ENCODE peak calls at places on chromosomes 2 and 18, in four cellular contexts. V is natural killer cell, G is gastroesophageal sphincter, A is lower lobe of right lung. J is an unnamed sample.

GRCh38 chr18:12744103-12744502 is 41.3 kb downstream of the PSMG2 start:
- ATAC-seq in G (peak), A (peak), V (peak), J (peak)

GRCh38 chr2:200757414-200757813 is 54.3 kb upstream of the BZW1 start:
- ATAC-seq in A (no peak), V (no peak), G (no peak), J (no peak)

GRCh38 chr2:106065983-106066826 is 127.9 kb downstream of the UXS1 start:
- ATAC-seq in G (peak), V (no peak), A (peak), J (no peak)

GRCh38 chr18:23631746-23632145 is 31.0 kb downstream of the ANKRD29 start:
- ATAC-seq in V (no peak), G (no peak), A (no peak), J (no peak)

GRCh38 chr18:54181856-54182612 is 42.4 kb downstream of the MBD2 start:
- ATAC-seq in V (no peak), A (no peak), G (no peak), J (peak)

GRCh38 chr2:88059979-88060906 is 4.7 kb upstream of the KRCC1 start:
- ATAC-seq in G (no peak), A (peak), V (peak), J (peak)

GRCh38 chr2:71465356-71465755 is 12.0 kb downstream of the DYSF start:
- ATAC-seq in G (no peak), A (no peak), V (no peak), J (no peak)

GRCh38 chr2:134739879-134740301 is 21.1 kb upstream of the TMEM163 start:
- ATAC-seq in V (peak), A (peak), G (peak), J (no peak)

GRCh38 chr2:100615471-100615870 is 52.7 kb downstream of the PDCL3 start:
- ATAC-seq in A (no peak), G (no peak), V (no peak), J (peak)

GRCh38 chr18:64202836-64203235 is 53.9 kb upstream of the LINC00305 start:
- ATAC-seq in V (no peak), A (no peak), G (no peak), J (no peak)

GRCh38 chr2:71608441-71608840 is 155.1 kb downstream of the DYSF start:
- ATAC-seq in A (no peak), G (no peak), V (no peak), J (no peak)

GRCh38 chr2:99857867-99858444 is 284.4 kb downstream of the AFF3 start:
- ATAC-seq in A (no peak), V (no peak), G (no peak), J (no peak)

GRCh38 chr2:197113221-197113831 is 186.8 kb upstream of the PGAP1 start:
- ATAC-seq in A (peak), V (peak), G (no peak), J (no peak)

GRCh38 chr18:24414349-24415003 is 12.0 kb upstream of the IMPACT start:
- ATAC-seq in V (no peak), G (no peak), A (no peak), J (peak)

GRCh38 chr2:43569921-43570320 is 25.9 kb downstream of the THADA start:
- ATAC-seq in G (no peak), A (no peak), V (no peak), J (peak)

GRCh38 chr18:34661464-34662087 is 48.5 kb upstream of the DTNA start:
- ATAC-seq in G (peak), V (peak), A (peak), J (peak)

J was measured in activated T-helper 17 cell treated with anti-CD3 and anti-CD28 coated beads, Interleukin-2, amount 50 U/mL, for 72 hours.